ENCODE peak calls at places on chromosomes 6 and 20, in ten cellular contexts. One of them, this sample, is unnamed.
A peak's percentile ranks its signal among the peaks of the same experiment; 100 is the strongest.

GRCh38 chr6:15322781-15323536 is 77.1 kb downstream of the JARID2 start:
- DNase-seq in EL: peak; percentile 36
- DNase-seq in neuronal stem cell: no peak
- DNase-seq in AG20443: no peak
- DNase-seq in LoVo: peak; percentile 7
- DNase-seq in AG10803: peak; percentile 64
- DNase-seq in activated T-cell treated with anti-CD3 and anti-CD28 coated beads, Interleukin-2, amount 50 U/mL, for 1 hour: no peak
- DNase-seq in prostate gland: no peak
- DNase-seq in posterior cingulate gyrus: no peak
- DNase-seq in colonic mucosa: peak; percentile 56
- DNase-seq in this sample: no peak

GRCh38 chr20:34318609-34319443 is 15.7 kb upstream of the AHCY start:
- DNase-seq in EL: no peak
- DNase-seq in neuronal stem cell: no peak
- DNase-seq in AG20443: no peak
- DNase-seq in LoVo: no peak
- DNase-seq in AG10803: no peak
- DNase-seq in activated T-cell treated with anti-CD3 and anti-CD28 coated beads, Interleukin-2, amount 50 U/mL, for 1 hour: no peak
- DNase-seq in prostate gland: no peak
- DNase-seq in posterior cingulate gyrus: no peak
- DNase-seq in colonic mucosa: no peak
- DNase-seq in this sample: no peak

GRCh38 chr6:124487778-124488431 is 474.3 kb upstream of the RNF217 start:
- DNase-seq in EL: peak; percentile 12
- DNase-seq in neuronal stem cell: no peak
- DNase-seq in AG20443: no peak
- DNase-seq in LoVo: no peak
- DNase-seq in AG10803: no peak
- DNase-seq in activated T-cell treated with anti-CD3 and anti-CD28 coated beads, Interleukin-2, amount 50 U/mL, for 1 hour: no peak
- DNase-seq in prostate gland: no peak
- DNase-seq in posterior cingulate gyrus: no peak
- DNase-seq in colonic mucosa: no peak
- DNase-seq in this sample: no peak

GRCh38 chr6:85498596-85499258 is 48.8 kb downstream of the NT5E start:
- DNase-seq in EL: peak; percentile 14
- DNase-seq in neuronal stem cell: no peak
- DNase-seq in AG20443: no peak
- DNase-seq in LoVo: peak; percentile 50
- DNase-seq in AG10803: no peak
- DNase-seq in activated T-cell treated with anti-CD3 and anti-CD28 coated beads, Interleukin-2, amount 50 U/mL, for 1 hour: no peak
- DNase-seq in prostate gland: peak; percentile 66
- DNase-seq in posterior cingulate gyrus: no peak
- DNase-seq in colonic mucosa: peak; percentile 58
- DNase-seq in this sample: no peak

GRCh38 chr6:32047855-32048766 is 9.9 kb downstream of the CYP21A2 start:
- DNase-seq in EL: peak; percentile 61
- DNase-seq in neuronal stem cell: peak; percentile 53
- DNase-seq in AG20443: peak; percentile 84
- DNase-seq in LoVo: peak; percentile 63
- DNase-seq in AG10803: peak; percentile 47
- DNase-seq in activated T-cell treated with anti-CD3 and anti-CD28 coated beads, Interleukin-2, amount 50 U/mL, for 1 hour: peak; percentile 76
- DNase-seq in prostate gland: peak; percentile 45
- DNase-seq in posterior cingulate gyrus: peak; percentile 91
- DNase-seq in colonic mucosa: peak; percentile 75
- DNase-seq in this sample: peak; percentile 75

GRCh38 chr6:16966821-16967817 is 134.7 kb upstream of the STMND1 start:
- DNase-seq in EL: no peak
- DNase-seq in neuronal stem cell: no peak
- DNase-seq in AG20443: no peak
- DNase-seq in LoVo: no peak
- DNase-seq in AG10803: no peak
- DNase-seq in activated T-cell treated with anti-CD3 and anti-CD28 coated beads, Interleukin-2, amount 50 U/mL, for 1 hour: no peak
- DNase-seq in prostate gland: no peak
- DNase-seq in posterior cingulate gyrus: no peak
- DNase-seq in colonic mucosa: no peak
- DNase-seq in this sample: no peak

GRCh38 chr6:166853371-166854325 is 102.7 kb downstream of the RNASET2 start:
- DNase-seq in EL: no peak
- DNase-seq in neuronal stem cell: no peak
- DNase-seq in AG20443: no peak
- DNase-seq in LoVo: no peak
- DNase-seq in AG10803: no peak
- DNase-seq in activated T-cell treated with anti-CD3 and anti-CD28 coated beads, Interleukin-2, amount 50 U/mL, for 1 hour: no peak
- DNase-seq in prostate gland: no peak
- DNase-seq in posterior cingulate gyrus: peak; percentile 60
- DNase-seq in colonic mucosa: no peak
- DNase-seq in this sample: no peak

GRCh38 chr6:150932976-150933375 is 67.5 kb downstream of the MTHFD1L start:
- DNase-seq in EL: peak; percentile 46
- DNase-seq in neuronal stem cell: no peak
- DNase-seq in AG20443: peak; percentile 81
- DNase-seq in LoVo: no peak
- DNase-seq in AG10803: peak; percentile 95
- DNase-seq in activated T-cell treated with anti-CD3 and anti-CD28 coated beads, Interleukin-2, amount 50 U/mL, for 1 hour: no peak
- DNase-seq in prostate gland: no peak
- DNase-seq in posterior cingulate gyrus: no peak
- DNase-seq in colonic mucosa: no peak
- DNase-seq in this sample: no peak

GRCh38 chr20:11452326-11452725 is 465.4 kb upstream of the BTBD3 start:
- DNase-seq in EL: peak; percentile 48
- DNase-seq in neuronal stem cell: no peak
- DNase-seq in AG20443: no peak
- DNase-seq in LoVo: no peak
- DNase-seq in AG10803: peak; percentile 59
- DNase-seq in activated T-cell treated with anti-CD3 and anti-CD28 coated beads, Interleukin-2, amount 50 U/mL, for 1 hour: no peak
- DNase-seq in prostate gland: no peak
- DNase-seq in posterior cingulate gyrus: no peak
- DNase-seq in colonic mucosa: no peak
- DNase-seq in this sample: no peak

GRCh38 chr6:155026366-155027045 is 31.4 kb downstream of the TIAM2 start:
- DNase-seq in EL: peak; percentile 93
- DNase-seq in neuronal stem cell: no peak
- DNase-seq in AG20443: peak; percentile 85
- DNase-seq in LoVo: peak; percentile 62
- DNase-seq in AG10803: peak; percentile 91
- DNase-seq in activated T-cell treated with anti-CD3 and anti-CD28 coated beads, Interleukin-2, amount 50 U/mL, for 1 hour: no peak
- DNase-seq in prostate gland: peak; percentile 27
- DNase-seq in posterior cingulate gyrus: no peak
- DNase-seq in colonic mucosa: no peak
- DNase-seq in this sample: no peak

GRCh38 chr6:138465007-138465645 is 34.2 kb downstream of the NHSL1 start:
- DNase-seq in EL: peak; percentile 94
- DNase-seq in neuronal stem cell: no peak
- DNase-seq in AG20443: peak; percentile 73
- DNase-seq in LoVo: peak; percentile 42
- DNase-seq in AG10803: peak; percentile 95
- DNase-seq in activated T-cell treated with anti-CD3 and anti-CD28 coated beads, Interleukin-2, amount 50 U/mL, for 1 hour: no peak
- DNase-seq in prostate gland: no peak
- DNase-seq in posterior cingulate gyrus: no peak
- DNase-seq in colonic mucosa: no peak
- DNase-seq in this sample: no peak

GRCh38 chr6:108848116-108848868 is at the start of gene ARMC2:
- DNase-seq in EL: peak; percentile 91
- DNase-seq in neuronal stem cell: peak; percentile 92
- DNase-seq in AG20443: peak; percentile 99
- DNase-seq in LoVo: peak; percentile 92
- DNase-seq in AG10803: peak; percentile 84
- DNase-seq in activated T-cell treated with anti-CD3 and anti-CD28 coated beads, Interleukin-2, amount 50 U/mL, for 1 hour: peak; percentile 88
- DNase-seq in prostate gland: peak; percentile 79
- DNase-seq in posterior cingulate gyrus: peak; percentile 98
- DNase-seq in colonic mucosa: peak; percentile 95
- DNase-seq in this sample: peak; percentile 96

GRCh38 chr20:59122377-59122932 is 41.2 kb upstream of the ZNF831 start:
- DNase-seq in EL: no peak
- DNase-seq in neuronal stem cell: no peak
- DNase-seq in AG20443: no peak
- DNase-seq in LoVo: no peak
- DNase-seq in AG10803: no peak
- DNase-seq in activated T-cell treated with anti-CD3 and anti-CD28 coated beads, Interleukin-2, amount 50 U/mL, for 1 hour: peak; percentile 51
- DNase-seq in prostate gland: no peak
- DNase-seq in posterior cingulate gyrus: no peak
- DNase-seq in colonic mucosa: no peak
- DNase-seq in this sample: peak; percentile 10

GRCh38 chr6:20907486-20908071 is 373.3 kb downstream of the CDKAL1 start:
- DNase-seq in EL: no peak
- DNase-seq in neuronal stem cell: no peak
- DNase-seq in AG20443: no peak
- DNase-seq in LoVo: no peak
- DNase-seq in AG10803: no peak
- DNase-seq in activated T-cell treated with anti-CD3 and anti-CD28 coated beads, Interleukin-2, amount 50 U/mL, for 1 hour: no peak
- DNase-seq in prostate gland: no peak
- DNase-seq in posterior cingulate gyrus: no peak
- DNase-seq in colonic mucosa: no peak
- DNase-seq in this sample: no peak

GRCh38 chr20:37392441-37393195 is 46.7 kb downstream of the SRC start:
- DNase-seq in EL: no peak
- DNase-seq in neuronal stem cell: no peak
- DNase-seq in AG20443: no peak
- DNase-seq in LoVo: no peak
- DNase-seq in AG10803: no peak
- DNase-seq in activated T-cell treated with anti-CD3 and anti-CD28 coated beads, Interleukin-2, amount 50 U/mL, for 1 hour: no peak
- DNase-seq in prostate gland: no peak
- DNase-seq in posterior cingulate gyrus: peak; percentile 69
- DNase-seq in colonic mucosa: no peak
- DNase-seq in this sample: peak; percentile 41

GRCh38 chr20:51542033-51542893 is at the start of gene NFATC2:
- DNase-seq in EL: no peak
- DNase-seq in neuronal stem cell: no peak
- DNase-seq in AG20443: no peak
- DNase-seq in LoVo: peak; percentile 14
- DNase-seq in AG10803: no peak
- DNase-seq in activated T-cell treated with anti-CD3 and anti-CD28 coated beads, Interleukin-2, amount 50 U/mL, for 1 hour: peak; percentile 74
- DNase-seq in prostate gland: no peak
- DNase-seq in posterior cingulate gyrus: no peak
- DNase-seq in colonic mucosa: peak; percentile 60
- DNase-seq in this sample: peak; percentile 79

GRCh38 chr6:167027308-167027707 is 28.1 kb downstream of the CEP43 start:
- DNase-seq in EL: no peak
- DNase-seq in neuronal stem cell: no peak
- DNase-seq in AG20443: no peak
- DNase-seq in LoVo: no peak
- DNase-seq in AG10803: no peak
- DNase-seq in activated T-cell treated with anti-CD3 and anti-CD28 coated beads, Interleukin-2, amount 50 U/mL, for 1 hour: no peak
- DNase-seq in prostate gland: no peak
- DNase-seq in posterior cingulate gyrus: no peak
- DNase-seq in colonic mucosa: no peak
- DNase-seq in this sample: no peak

GRCh38 chr20:3398681-3399252 is 8.7 kb downstream of the DNAAF9 start:
- DNase-seq in EL: peak; percentile 54
- DNase-seq in neuronal stem cell: no peak
- DNase-seq in AG20443: peak; percentile 23
- DNase-seq in LoVo: no peak
- DNase-seq in AG10803: peak; percentile 46
- DNase-seq in activated T-cell treated with anti-CD3 and anti-CD28 coated beads, Interleukin-2, amount 50 U/mL, for 1 hour: no peak
- DNase-seq in prostate gland: no peak
- DNase-seq in posterior cingulate gyrus: no peak
- DNase-seq in colonic mucosa: no peak
- DNase-seq in this sample: no peak

GRCh38 chr20:61776491-61776890 is 289.2 kb downstream of the TAF4 start:
- DNase-seq in EL: no peak
- DNase-seq in neuronal stem cell: no peak
- DNase-seq in AG20443: no peak
- DNase-seq in LoVo: no peak
- DNase-seq in AG10803: no peak
- DNase-seq in activated T-cell treated with anti-CD3 and anti-CD28 coated beads, Interleukin-2, amount 50 U/mL, for 1 hour: no peak
- DNase-seq in prostate gland: no peak
- DNase-seq in posterior cingulate gyrus: peak; percentile 64
- DNase-seq in colonic mucosa: no peak
- DNase-seq in this sample: no peak

GRCh38 chr20:19888269-19888669 is 128.9 kb upstream of the NAA20 start:
- DNase-seq in EL: no peak
- DNase-seq in neuronal stem cell: no peak
- DNase-seq in AG20443: no peak
- DNase-seq in LoVo: no peak
- DNase-seq in AG10803: no peak
- DNase-seq in activated T-cell treated with anti-CD3 and anti-CD28 coated beads, Interleukin-2, amount 50 U/mL, for 1 hour: no peak
- DNase-seq in prostate gland: peak; percentile 32
- DNase-seq in posterior cingulate gyrus: no peak
- DNase-seq in colonic mucosa: peak; percentile 58
- DNase-seq in this sample: no peak

GRCh38 chr20:3092611-3093379 is 8.3 kb upstream of the AVP start:
- DNase-seq in EL: peak; percentile 29
- DNase-seq in neuronal stem cell: no peak
- DNase-seq in AG20443: peak; percentile 66
- DNase-seq in LoVo: no peak
- DNase-seq in AG10803: no peak
- DNase-seq in activated T-cell treated with anti-CD3 and anti-CD28 coated beads, Interleukin-2, amount 50 U/mL, for 1 hour: peak; percentile 67
- DNase-seq in prostate gland: no peak
- DNase-seq in posterior cingulate gyrus: peak; percentile 77
- DNase-seq in colonic mucosa: no peak
- DNase-seq in this sample: peak; percentile 45

GRCh38 chr20:58174708-58175287 is 53.7 kb downstream of the ANKRD60 start:
- DNase-seq in EL: no peak
- DNase-seq in neuronal stem cell: no peak
- DNase-seq in AG20443: peak; percentile 68
- DNase-seq in LoVo: no peak
- DNase-seq in AG10803: peak; percentile 35
- DNase-seq in activated T-cell treated with anti-CD3 and anti-CD28 coated beads, Interleukin-2, amount 50 U/mL, for 1 hour: no peak
- DNase-seq in prostate gland: no peak
- DNase-seq in posterior cingulate gyrus: no peak
- DNase-seq in colonic mucosa: peak; percentile 30
- DNase-seq in this sample: peak; percentile 37

This sample was measured in neural progenitor cell.